ENCODE peak calls at places on chromosomes 7 and 10, in seven cellular contexts. M is OCI-LY7, F is stomach, S is GM12865, V is fibroblast of lung, D is endothelial cell, T is testis. W is an unnamed sample.

GRCh38 chr10:121947931-121948330 is 20.1 kb upstream of the ATE1 start:
- DNase-seq in M (no peak), F (no peak), S (no peak), V (no peak), D (no peak), T (no peak), W (no peak)

GRCh38 chr7:150903627-150904026 is 51.3 kb downstream of the AOC1 start:
- DNase-seq in M (no peak), F (peak), S (peak), V (peak), D (no peak), T (peak), W (no peak)

GRCh38 chr10:74322565-74322964 is 171.5 kb downstream of the ADK start:
- DNase-seq in M (no peak), F (no peak), S (no peak), V (no peak), D (no peak), T (no peak), W (no peak)

GRCh38 chr7:149801002-149801566 is 27.7 kb upstream of the ZNF467 start:
- DNase-seq in M (no peak), F (no peak), S (no peak), V (no peak), D (no peak), T (no peak), W (no peak)

GRCh38 chr7:29955799-29956476 is 33.7 kb downstream of the SCRN1 start:
- DNase-seq in M (peak), F (no peak), S (peak), V (no peak), D (peak), T (no peak), W (no peak)

GRCh38 chr7:1457949-1458675 is 1.2 kb downstream of the MICALL2 start:
- DNase-seq in M (no peak), F (no peak), S (no peak), V (peak), D (no peak), T (no peak), W (no peak)

GRCh38 chr10:132939957-132940790 is 2.2 kb downstream of the CFAP46 start:
- DNase-seq in M (peak), F (peak), S (peak), V (peak), D (peak), T (peak), W (no peak)

GRCh38 chr7:86785641-86786040 is 141.9 kb downstream of the GRM3 start:
- DNase-seq in M (no peak), F (no peak), S (peak), V (no peak), D (no peak), T (no peak), W (no peak)

GRCh38 chr7:27198138-27198841 is 1.6 kb downstream of the HOXA13 start:
- DNase-seq in M (no peak), F (no peak), S (no peak), V (no peak), D (no peak), T (no peak), W (no peak)

GRCh38 chr7:107788216-107788615 is 14.8 kb downstream of the SLC26A3 start:
- DNase-seq in M (no peak), F (no peak), S (no peak), V (no peak), D (no peak), T (no peak), W (no peak)

GRCh38 chr7:1124164-1124563 is 35.8 kb downstream of the ZFAND2A start:
- DNase-seq in M (no peak), F (no peak), S (no peak), V (no peak), D (no peak), T (no peak), W (no peak)

GRCh38 chr10:117537904-117538524 is 4.5 kb upstream of the EMX2 start:
- DNase-seq in M (no peak), F (no peak), S (peak), V (no peak), D (no peak), T (no peak), W (no peak)

GRCh38 chr10:110508389-110508788 is 10.7 kb downstream of the DUSP5 start:
- DNase-seq in M (no peak), F (no peak), S (no peak), V (no peak), D (no peak), T (no peak), W (no peak)

GRCh38 chr7:2109251-2109935 is 123.4 kb downstream of the MAD1L1 start:
- DNase-seq in M (peak), F (no peak), S (no peak), V (peak), D (no peak), T (no peak), W (no peak)

GRCh38 chr10:47406870-47407648 is 23.0 kb upstream of the ZNF488 start:
- DNase-seq in M (no peak), F (peak), S (no peak), V (peak), D (no peak), T (no peak), W (no peak)

GRCh38 chr10:48501226-48501625 is 103.6 kb downstream of the ARHGAP22 start:
- DNase-seq in M (no peak), F (peak), S (no peak), V (no peak), D (no peak), T (no peak), W (no peak)

GRCh38 chr10:75243426-75243825 is 7.7 kb upstream of the COMTD1 start:
- DNase-seq in M (no peak), F (no peak), S (no peak), V (no peak), D (no peak), T (no peak), W (no peak)

GRCh38 chr7:1418505-1419309 is 40.6 kb downstream of the MICALL2 start:
- DNase-seq in M (peak), F (no peak), S (no peak), V (peak), D (no peak), T (peak), W (no peak)

GRCh38 chr7:155143381-155143780 is 73.3 kb downstream of the HTR5A start:
- DNase-seq in M (no peak), F (no peak), S (no peak), V (no peak), D (no peak), T (no peak), W (no peak)

GRCh38 chr10:110400173-110400947 is 95.6 kb upstream of the SMNDC1 start:
- DNase-seq in M (no peak), F (no peak), S (no peak), V (peak), D (no peak), T (no peak), W (no peak)

GRCh38 chr7:46993396-46993795 is 588.5 kb downstream of the TNS3 start:
- DNase-seq in M (no peak), F (no peak), S (no peak), V (peak), D (no peak), T (no peak), W (no peak)

GRCh38 chr10:124632566-124632965 is 111.6 kb downstream of the FAM53B start:
- DNase-seq in M (no peak), F (no peak), S (no peak), V (peak), D (no peak), T (no peak), W (no peak)

GRCh38 chr10:104122273-104123107 is 519 bp downstream of the SFR1 start:
- DNase-seq in M (peak), F (no peak), S (no peak), V (peak), D (no peak), T (peak), W (no peak)

GRCh38 chr10:7245505-7245904 is 165.3 kb downstream of the SFMBT2 start:
- DNase-seq in M (no peak), F (no peak), S (no peak), V (no peak), D (no peak), T (no peak), W (no peak)

GRCh38 chr10:98391065-98391464 is 23.9 kb downstream of the PYROXD2 start:
- DNase-seq in M (no peak), F (no peak), S (peak), V (no peak), D (no peak), T (no peak), W (no peak)

GRCh38 chr10:58326967-58327381 is 7.8 kb upstream of the UBE2D1 start:
- DNase-seq in M (no peak), F (no peak), S (no peak), V (peak), D (no peak), T (peak), W (no peak)

GRCh38 chr7:18698258-18698734 is 202.7 kb downstream of the HDAC9 start:
- DNase-seq in M (no peak), F (no peak), S (no peak), V (no peak), D (no peak), T (no peak), W (no peak)

GRCh38 chr10:109454691-109455090 is 468.6 kb downstream of the XPNPEP1 start:
- DNase-seq in M (no peak), F (no peak), S (no peak), V (no peak), D (no peak), T (no peak), W (no peak)

GRCh38 chr10:77881636-77882035 is 44.9 kb downstream of the DLG5 start:
- DNase-seq in M (no peak), F (no peak), S (no peak), V (no peak), D (no peak), T (no peak), W (no peak)

GRCh38 chr7:74514131-74514591 is 60.5 kb downstream of the GTF2IRD1 start:
- DNase-seq in M (no peak), F (no peak), S (no peak), V (no peak), D (no peak), T (no peak), W (no peak)

GRCh38 chr10:60549686-60550085 is 160.0 kb upstream of the ANK3 start:
- DNase-seq in M (peak), F (no peak), S (peak), V (peak), D (no peak), T (no peak), W (no peak)
- TF ChIP-seq CTCF in M (peak), F (no peak), S (peak), V (no peak), D (no peak), T (no peak), W (no peak)

DNA sequence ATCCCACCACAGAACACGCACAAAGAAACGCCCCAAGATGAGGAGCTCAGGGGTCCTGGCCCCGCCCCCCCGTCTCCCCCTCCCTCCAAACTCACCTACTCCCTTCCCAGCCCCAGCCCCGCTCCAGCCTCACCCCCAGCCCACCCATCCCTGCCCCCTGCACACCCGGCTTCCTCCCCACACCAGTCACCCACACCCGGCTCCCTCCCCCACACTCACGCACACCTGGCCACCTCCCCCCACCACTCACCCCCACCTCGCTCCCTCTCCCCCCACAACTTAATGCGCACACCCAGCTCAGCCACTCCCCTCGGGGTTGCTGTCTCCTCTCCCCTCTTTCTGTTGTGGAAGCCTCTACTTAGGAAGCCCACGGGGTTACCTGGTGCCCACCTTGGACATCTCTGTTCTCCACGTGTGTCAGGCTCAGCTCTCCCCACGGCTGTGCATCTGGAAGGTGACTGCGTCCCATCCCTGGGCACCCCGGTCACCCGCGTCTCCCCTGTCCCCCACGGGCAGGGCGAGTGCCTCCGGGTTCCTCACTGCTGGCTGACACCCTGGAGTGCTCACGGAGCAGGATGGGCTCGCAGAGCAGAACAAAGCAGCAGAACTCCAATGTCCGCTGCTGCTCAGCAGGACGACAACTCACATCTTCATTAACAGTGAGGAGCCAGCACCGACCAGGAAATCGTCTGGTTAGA is 166.8 kb downstream of the USP6NL start:
- DNase-seq in M (no peak), F (no peak), S (no peak), V (no peak), D (no peak), T (no peak), W (no peak)
- TF ChIP-seq CTCF in M (no peak), F (no peak), S (no peak), V (no peak), D (no peak), T (no peak), W (no peak)

GRCh38 chr7:139075871-139076686 is 33.4 kb downstream of the ZC3HAV1 start:
- DNase-seq in M (no peak), F (no peak), S (no peak), V (no peak), D (no peak), T (no peak), W (no peak)
- TF ChIP-seq CTCF in M (no peak), F (no peak), S (no peak), V (no peak), D (no peak), T (no peak), W (no peak)

GRCh38 chr10:3961082-3961481 is 176.1 kb upstream of the KLF6 start:
- DNase-seq in M (peak), F (no peak), S (no peak), V (no peak), D (no peak), T (no peak), W (no peak)
- TF ChIP-seq CTCF in M (no peak), F (no peak), S (no peak), V (no peak), D (no peak), T (no peak), W (no peak)

DNA sequence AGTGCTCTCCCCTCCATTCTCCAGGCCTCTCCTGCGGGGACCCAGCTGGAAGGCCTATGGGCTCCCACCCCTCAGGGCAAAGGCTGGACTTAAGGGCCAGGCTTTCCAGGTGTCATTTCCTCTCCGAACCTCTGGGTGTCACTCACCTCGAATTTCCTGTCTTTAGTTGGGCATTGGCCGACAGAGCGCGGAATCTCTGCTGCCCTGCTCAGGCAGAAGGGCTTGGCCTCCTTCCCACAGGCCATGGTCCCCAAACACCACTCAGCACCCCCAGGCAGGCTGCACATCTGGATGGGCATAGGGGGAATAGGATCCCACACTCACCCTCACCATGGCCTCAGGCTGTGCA is 212.9 kb downstream of the CCSER2 start:
- DNase-seq in M (no peak), F (no peak), S (peak), V (no peak), D (no peak), T (no peak), W (no peak)
- TF ChIP-seq CTCF in M (peak), F (no peak), S (no peak), V (no peak), D (no peak), T (no peak), W (no peak)

GRCh38 chr7:143449793-143450192 is 6.5 kb downstream of the TAS2R60 start:
- DNase-seq in M (no peak), F (no peak), S (no peak), V (no peak), D (no peak), T (no peak), W (no peak)
- TF ChIP-seq CTCF in M (no peak), F (no peak), S (no peak), V (no peak), D (no peak), T (no peak), W (no peak)

GRCh38 chr7:127678330-127678729 is 26.3 kb downstream of the SND1 start:
- DNase-seq in M (no peak), F (no peak), S (no peak), V (no peak), D (no peak), T (no peak), W (no peak)

GRCh38 chr7:127682140-127682539 is 30.1 kb downstream of the SND1 start:
- DNase-seq in M (no peak), F (no peak), S (peak), V (no peak), D (no peak), T (no peak), W (no peak)

GRCh38 chr7:127678947-127679346 is 27.0 kb downstream of the SND1 start:
- DNase-seq in M (no peak), F (no peak), S (peak), V (peak), D (no peak), T (no peak), W (no peak)

GRCh38 chr7:127683776-127684681 is 32.0 kb downstream of the SND1 start:
- DNase-seq in M (peak), F (no peak), S (peak), V (no peak), D (no peak), T (no peak), W (no peak)

GRCh38 chr7:127680983-127681382 is 29.0 kb downstream of the SND1 start:
- DNase-seq in M (no peak), F (no peak), S (no peak), V (no peak), D (no peak), T (no peak), W (no peak)
- TF ChIP-seq CTCF in M (no peak), F (no peak), S (no peak), V (no peak), D (peak), T (no peak), W (no peak)

DNA sequence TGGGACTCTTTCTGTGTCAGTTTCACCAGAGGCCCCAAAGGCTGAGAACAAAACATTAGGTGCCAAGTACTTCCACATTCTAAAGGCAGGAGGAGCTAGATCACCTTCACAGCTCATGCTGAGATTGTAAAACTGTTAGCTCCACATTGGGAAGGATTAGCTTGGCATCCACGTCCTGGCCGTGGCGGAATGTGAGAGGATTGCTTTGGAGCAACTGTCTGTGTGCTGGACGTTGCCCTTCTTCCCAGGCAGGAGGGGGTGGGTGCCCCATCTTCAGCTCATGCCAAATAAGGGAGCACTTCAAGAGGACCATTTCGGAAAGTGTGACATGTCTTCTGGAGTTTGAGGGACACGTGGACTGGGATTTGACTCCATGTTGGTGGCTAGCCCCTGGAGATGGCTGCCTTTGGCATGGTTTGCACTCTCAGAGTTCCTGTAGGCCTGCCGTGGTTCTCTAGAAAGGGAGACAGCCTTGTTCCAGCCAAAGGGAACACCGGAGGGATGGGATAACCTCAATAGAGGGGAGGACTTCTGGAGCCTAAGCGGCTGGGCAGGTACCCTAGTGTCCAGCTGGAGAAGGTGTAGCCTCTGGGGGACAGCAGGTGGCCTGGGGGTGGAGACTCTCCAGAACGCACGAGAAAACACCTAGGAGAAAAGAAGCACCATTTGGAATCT is 19.9 kb upstream of the FMC1 start:
- DNase-seq in M (peak), F (no peak), S (peak), V (peak), D (no peak), T (no peak), W (no peak)
- TF ChIP-seq CTCF in M (peak), F (no peak), S (peak), V (peak), D (no peak), T (no peak), W (no peak)